ENCODE peak calls at places on chromosomes 16 and 17, in four cellular contexts. H is fibroblast of lung, I is substantia nigra, L is thoracic aorta. A is an unnamed sample.

GRCh38 chr17:64682261-64683181 is 20.4 kb upstream of the SMURF2 start:
- DNase-seq in H (peak; percentile 55), I (no peak), L (no peak), A (no peak)

GRCh38 chr17:1050996-1051925 is 54.3 kb downstream of the TIMM22 start:
- DNase-seq in H (no peak), I (no peak), L (no peak), A (no peak)

GRCh38 chr16:67036323-67036741 is 7.4 kb downstream of the CBFB start:
- DNase-seq in H (no peak), I (no peak), L (no peak), A (no peak)

GRCh38 chr16:68992521-68992920 is 112.9 kb upstream of the HAS3 start:
- DNase-seq in H (peak; percentile 70), I (no peak), L (no peak), A (no peak)

GRCh38 chr17:50922107-50922506 is 56.0 kb upstream of the TOB1 start:
- DNase-seq in H (no peak), I (no peak), L (no peak), A (no peak)

GRCh38 chr16:29729116-29729521 is 16.7 kb downstream of the C16orf54 start:
- DNase-seq in H (peak; percentile 56), I (no peak), L (no peak), A (no peak)

GRCh38 chr16:79776243-79776884 is 175.8 kb upstream of the MAF start:
- DNase-seq in H (peak; percentile 88), I (no peak), L (no peak), A (no peak)

GRCh38 chr16:25013751-25014499 is 1.2 kb downstream of the ARHGAP17 start:
- DNase-seq in H (no peak), I (no peak), L (no peak), A (no peak)

GRCh38 chr16:83269541-83269940 is 538.2 kb upstream of the HSBP1 start:
- DNase-seq in H (no peak), I (no peak), L (no peak), A (no peak)

GRCh38 chr17:72120878-72121163 is at the start of gene SOX9:
- DNase-seq in H (peak; percentile 97), I (peak; percentile 96), L (no peak), A (peak; percentile 93)
- H3K27ac ChIP-seq in H (peak within 1 kb of the TSS; percentile 79), I (peak within 1 kb of the TSS; percentile 79), L (no peak within 1 kb of the TSS), A (peak within 1 kb of the TSS; percentile 31)

GRCh38 chr17:61206922-61207321 is 192.7 kb upstream of the TBX2 start:
- DNase-seq in H (no peak), I (no peak), L (no peak), A (no peak)

GRCh38 chr17:61209099-61209439 is 190.6 kb upstream of the TBX2 start:
- DNase-seq in H (no peak), I (no peak), L (no peak), A (no peak)

GRCh38 chr17:61205931-61206330 is 193.7 kb upstream of the TBX2 start:
- DNase-seq in H (peak; percentile 72), I (no peak), L (no peak), A (no peak)

GRCh38 chr17:61209524-61209923 is 190.1 kb upstream of the TBX2 start:
- DNase-seq in H (no peak), I (peak; percentile 47), L (no peak), A (no peak)

GRCh38 chr17:61208301-61209098 is 191.1 kb upstream of the TBX2 start:
- DNase-seq in H (peak; percentile 95), I (no peak), L (no peak), A (no peak)
- H3K27ac ChIP-seq in H (peak overlapping the region; percentile 75), I (no peak overlapping the region), L (peak overlapping the region; percentile 33), A (peak overlapping the region; percentile 51)

GRCh38 chr16:75687361-75687760 is 10.6 kb upstream of the CPHXL2 start:
- DNase-seq in H (no peak), I (no peak), L (no peak), A (no peak)
- H3K27ac ChIP-seq in H (no peak overlapping the region), I (no peak overlapping the region), L (no peak overlapping the region), A (no peak overlapping the region)

GRCh38 chr17:80760501-80760900 is 215.9 kb downstream of the RPTOR start:
- DNase-seq in H (no peak), I (no peak), L (no peak), A (peak; percentile 63)
- H3K27ac ChIP-seq in H (no peak overlapping the region), I (no peak overlapping the region), L (no peak overlapping the region), A (no peak overlapping the region)

DNA sequence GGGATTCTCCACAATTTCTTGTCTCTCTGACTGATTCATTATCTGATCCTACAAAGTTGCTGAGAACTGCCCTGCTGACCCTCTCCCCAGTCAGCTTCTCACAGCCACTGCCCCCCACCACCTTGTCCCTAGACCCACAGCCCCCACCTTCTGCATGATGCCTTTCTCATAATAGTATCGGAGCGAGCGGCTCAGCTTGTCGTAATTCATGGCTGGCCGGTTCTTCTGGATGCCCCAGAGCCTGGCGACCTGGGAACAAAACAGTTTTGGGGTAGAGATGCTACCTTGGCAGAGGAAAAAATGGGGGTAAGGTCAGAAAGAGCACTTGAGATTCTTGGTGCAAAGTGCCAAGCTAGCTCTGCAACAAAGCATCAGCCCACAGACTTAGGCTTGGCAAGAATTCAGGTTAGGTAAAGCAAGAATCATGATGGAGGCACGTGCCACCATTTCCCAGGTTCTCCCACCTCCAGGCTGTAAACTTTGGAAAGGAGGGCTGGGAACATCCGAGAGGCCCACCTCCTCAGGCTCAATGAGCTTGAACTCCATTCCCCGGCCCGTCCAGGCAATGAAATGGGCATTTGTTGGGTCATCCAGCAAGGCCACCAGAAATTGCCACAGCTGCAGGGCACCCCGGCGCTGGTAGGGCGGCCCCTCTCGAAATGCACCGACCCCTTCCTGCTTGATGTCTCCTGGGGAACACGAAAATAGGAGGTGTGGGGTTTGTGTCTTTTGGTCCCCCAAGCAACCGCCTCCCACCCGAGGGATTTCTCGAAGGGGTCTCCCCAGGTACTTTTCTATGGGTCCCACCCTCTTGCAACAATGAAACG is 16.9 kb downstream of the ETV4 start:
- DNase-seq in H (no peak), I (no peak), L (no peak), A (no peak)
- H3K27ac ChIP-seq in H (no peak overlapping the region), I (no peak overlapping the region), L (no peak overlapping the region), A (no peak overlapping the region)

GRCh38 chr17:59752446-59752845 is 45.0 kb downstream of the VMP1 start:
- DNase-seq in H (no peak), I (no peak), L (no peak), A (no peak)
- H3K27ac ChIP-seq in H (no peak overlapping the region), I (no peak overlapping the region), L (no peak overlapping the region), A (no peak overlapping the region)

DNA sequence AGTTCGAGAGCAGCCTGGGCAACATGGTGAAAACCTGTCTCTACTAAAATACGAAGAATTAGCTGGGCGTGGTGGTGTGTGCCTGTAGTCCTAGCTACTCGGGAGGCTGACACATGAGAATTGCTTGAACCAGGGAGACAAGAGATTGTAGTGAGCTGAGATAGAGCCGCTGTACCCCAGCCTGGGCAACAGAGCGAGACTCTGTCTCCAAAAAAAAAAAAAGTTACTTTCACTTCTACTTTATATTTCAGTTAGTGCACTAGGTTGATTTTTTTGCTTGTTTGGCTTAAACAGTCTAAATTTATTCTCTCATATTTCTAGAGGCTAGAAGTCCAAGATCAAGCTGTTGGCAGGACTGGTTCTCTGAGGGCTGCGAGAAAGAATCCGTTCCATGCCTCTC is 13.4 kb downstream of the CCDC102A start:
- DNase-seq in H (no peak), I (no peak), L (no peak), A (no peak)
- H3K27ac ChIP-seq in H (no peak overlapping the region), I (no peak overlapping the region), L (peak overlapping the region; percentile 19), A (no peak overlapping the region)